ENCODE peak calls at places on chromosomes 5 and 9, in nine cellular contexts. F is heart right ventricle, D is body of pancreas, Z is heart left ventricle, W is fibroblast of pulmonary artery, J is cardiac fibroblast, K is adrenal gland, N is brain microvascular endothelial cell, X is neural progenitor cell. R is an unnamed sample.

GRCh38 chr5:164146223-164146622 is 640.8 kb downstream of the MAT2B start:
- DNase-seq in F (no peak), D (no peak), Z (no peak), W (no peak), J (no peak), K (no peak), N (no peak), X (no peak), R (no peak)

GRCh38 chr5:73189816-73190451 is 16.9 kb downstream of the TMEM174 start:
- DNase-seq in F (no peak), D (no peak), Z (no peak), W (peak), J (peak), K (no peak), N (peak), X (no peak), R (no peak)

GRCh38 chr5:53416144-53416730 is 64.2 kb upstream of the FST start:
- DNase-seq in F (no peak), D (no peak), Z (no peak), W (no peak), J (no peak), K (no peak), N (no peak), X (no peak), R (peak)

GRCh38 chr9:98950262-98950661 is 6.6 kb downstream of the COL15A1 start:
- DNase-seq in F (no peak), D (no peak), Z (no peak), W (no peak), J (no peak), K (no peak), N (no peak), X (no peak), R (no peak)

GRCh38 chr5:42228279-42228678 is 195.0 kb upstream of the GHR start:
- DNase-seq in F (no peak), D (no peak), Z (no peak), W (no peak), J (no peak), K (no peak), N (no peak), X (no peak), R (peak)

GRCh38 chr9:20621553-20622329 is 558 bp downstream of the MLLT3 start:
- DNase-seq in F (peak), D (peak), Z (peak), W (peak), J (peak), K (peak), N (peak), X (peak), R (peak)

GRCh38 chr9:21813575-21814473 is 11.4 kb downstream of the MTAP start:
- DNase-seq in F (no peak), D (peak), Z (no peak), W (peak), J (peak), K (peak), N (peak), X (peak), R (peak)

GRCh38 chr5:94544784-94545318 is 73.6 kb downstream of the KIAA0825 start:
- DNase-seq in F (no peak), D (no peak), Z (no peak), W (no peak), J (no peak), K (no peak), N (no peak), X (no peak), R (no peak)

GRCh38 chr9:16744386-16744785 is 126.1 kb downstream of the BNC2 start:
- DNase-seq in F (no peak), D (no peak), Z (no peak), W (peak), J (peak), K (no peak), N (peak), X (no peak), R (no peak)

GRCh38 chr9:126420148-126420547 is 93.5 kb downstream of the MVB12B start:
- DNase-seq in F (no peak), D (no peak), Z (no peak), W (no peak), J (no peak), K (no peak), N (no peak), X (no peak), R (no peak)

GRCh38 chr9:110059461-110059860 is 148.5 kb downstream of the C9orf152 start:
- DNase-seq in F (no peak), D (no peak), Z (no peak), W (no peak), J (no peak), K (no peak), N (no peak), X (no peak), R (no peak)

GRCh38 chr9:87540444-87541105 is 42.9 kb downstream of the DAPK1 start:
- DNase-seq in F (no peak), D (no peak), Z (no peak), W (no peak), J (peak), K (no peak), N (peak), X (no peak), R (no peak)

GRCh38 chr9:99878651-99879050 is 27.8 kb upstream of the STX17 start:
- DNase-seq in F (no peak), D (no peak), Z (no peak), W (no peak), J (no peak), K (no peak), N (no peak), X (no peak), R (peak)

GRCh38 chr5:160197341-160198147 is 31.8 kb upstream of the FABP6 start:
- DNase-seq in F (peak), D (no peak), Z (no peak), W (peak), J (peak), K (no peak), N (peak), X (peak), R (no peak)

GRCh38 chr5:160198148-160198545 is 31.2 kb upstream of the FABP6 start:
- DNase-seq in F (no peak), D (no peak), Z (no peak), W (no peak), J (no peak), K (no peak), N (no peak), X (no peak), R (no peak)

GRCh38 chr5:160199410-160199911 is 29.8 kb upstream of the FABP6 start:
- DNase-seq in F (peak), D (peak), Z (peak), W (peak), J (peak), K (peak), N (peak), X (peak), R (peak)

DNA sequence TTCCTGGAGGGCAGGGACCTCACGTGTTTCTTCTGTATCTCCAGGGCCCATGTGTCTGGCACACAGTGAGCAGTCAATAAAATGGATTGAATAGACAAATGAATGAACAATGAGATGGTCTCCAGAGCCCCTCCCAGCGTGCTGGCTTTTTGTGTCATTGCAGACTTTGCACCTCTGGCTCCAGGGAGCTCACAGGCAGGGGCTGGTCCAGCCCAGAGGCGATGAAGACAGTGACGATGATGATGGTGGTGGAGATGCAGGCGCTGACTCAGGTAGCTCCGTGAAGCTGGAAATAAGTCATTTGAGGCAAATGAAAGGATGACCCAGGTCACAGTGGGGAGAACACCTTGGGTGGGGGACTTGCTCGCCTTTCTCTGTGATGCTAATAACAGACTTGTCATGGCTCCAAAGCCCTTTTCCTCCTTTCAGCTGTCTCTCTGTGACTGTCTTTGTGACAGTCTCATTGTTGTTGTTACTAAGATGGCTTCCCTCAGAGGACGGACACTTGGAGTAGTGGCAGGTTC is 30.4 kb upstream of the FABP6 start:
- DNase-seq in F (no peak), D (no peak), Z (no peak), W (no peak), J (no peak), K (no peak), N (no peak), X (peak), R (no peak)
- H3K4me3 ChIP-seq in F (peak), D (no peak), Z (peak), W (peak), J (no peak), K (no peak), N (peak), X (peak), R (no peak)

GRCh38 chr9:89807101-89807395 is 202.2 kb downstream of the GADD45G start:
- DNase-seq in F (no peak), D (no peak), Z (no peak), W (no peak), J (no peak), K (no peak), N (no peak), X (no peak), R (no peak)

GRCh38 chr9:89806371-89807100 is 201.7 kb downstream of the GADD45G start:
- DNase-seq in F (no peak), D (no peak), Z (no peak), W (peak), J (peak), K (no peak), N (peak), X (no peak), R (no peak)

GRCh38 chr9:89807682-89808075 is 202.9 kb downstream of the GADD45G start:
- DNase-seq in F (no peak), D (no peak), Z (no peak), W (no peak), J (no peak), K (no peak), N (no peak), X (no peak), R (no peak)

GRCh38 chr9:89808801-89809200 is 204.0 kb downstream of the GADD45G start:
- DNase-seq in F (no peak), D (no peak), Z (no peak), W (peak), J (no peak), K (peak), N (peak), X (no peak), R (no peak)

GRCh38 chr9:89808076-89808701 is 203.4 kb downstream of the GADD45G start:
- DNase-seq in F (no peak), D (no peak), Z (no peak), W (peak), J (no peak), K (peak), N (peak), X (no peak), R (no peak)
- TF ChIP-seq CTCF in F (no peak), D (peak), Z (peak), W (peak), J (no peak), K (peak), N (peak), X (peak), R (peak)

DNA sequence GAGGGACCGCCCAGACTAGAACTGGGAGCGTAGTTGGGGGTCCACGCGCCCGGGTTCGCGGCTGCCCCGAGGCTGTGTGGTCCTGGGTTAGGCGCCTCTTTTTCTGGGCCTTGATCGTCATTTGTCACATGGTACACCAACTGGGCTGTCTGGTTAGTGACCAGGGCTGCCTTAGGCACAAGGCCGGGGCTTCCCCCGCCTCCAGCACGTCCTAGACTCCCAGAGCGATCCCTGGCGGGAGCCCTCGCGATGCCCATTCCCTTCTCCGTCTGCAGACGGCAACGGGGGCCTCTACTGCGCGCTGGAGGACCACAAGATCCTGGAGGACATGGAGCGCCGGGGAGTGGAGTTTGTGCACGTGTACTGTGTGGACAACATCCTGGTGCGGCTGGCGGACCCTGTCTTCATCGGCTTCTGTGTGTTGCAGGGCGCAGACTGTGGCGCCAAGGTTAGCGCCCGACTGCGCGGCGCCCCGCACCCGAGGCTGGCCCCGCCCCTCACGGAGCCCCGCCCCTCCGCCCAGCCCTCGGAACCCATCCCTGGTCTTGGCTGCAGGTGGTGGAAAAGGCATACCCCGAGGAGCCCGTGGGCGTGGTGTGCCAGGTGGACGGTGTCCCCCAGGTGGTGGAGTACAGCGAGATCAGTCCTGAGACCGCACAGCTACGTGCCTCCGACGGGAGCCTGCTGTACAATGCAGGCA is 1.5 kb downstream of the UAP1L1 start:
- DNase-seq in F (no peak), D (no peak), Z (no peak), W (no peak), J (no peak), K (no peak), N (no peak), X (peak), R (no peak)
- H3K4me3 ChIP-seq in F (peak), D (no peak), Z (peak), W (peak), J (peak), K (no peak), N (peak), X (no peak), R (no peak)

GRCh38 chr5:127863161-127863560 is 160.0 kb downstream of the CCDC192 start:
- DNase-seq in F (no peak), D (no peak), Z (no peak), W (peak), J (no peak), K (no peak), N (no peak), X (no peak), R (no peak)

GRCh38 chr5:127864511-127864910 is 161.3 kb downstream of the CCDC192 start:
- DNase-seq in F (no peak), D (no peak), Z (no peak), W (no peak), J (no peak), K (no peak), N (no peak), X (no peak), R (peak)

GRCh38 chr5:127867006-127867788 is 164.0 kb downstream of the CCDC192 start:
- DNase-seq in F (no peak), D (no peak), Z (no peak), W (no peak), J (no peak), K (no peak), N (no peak), X (no peak), R (peak)

GRCh38 chr5:127863610-127864395 is 160.6 kb downstream of the CCDC192 start:
- DNase-seq in F (no peak), D (no peak), Z (no peak), W (peak), J (peak), K (no peak), N (no peak), X (no peak), R (no peak)

DNA sequence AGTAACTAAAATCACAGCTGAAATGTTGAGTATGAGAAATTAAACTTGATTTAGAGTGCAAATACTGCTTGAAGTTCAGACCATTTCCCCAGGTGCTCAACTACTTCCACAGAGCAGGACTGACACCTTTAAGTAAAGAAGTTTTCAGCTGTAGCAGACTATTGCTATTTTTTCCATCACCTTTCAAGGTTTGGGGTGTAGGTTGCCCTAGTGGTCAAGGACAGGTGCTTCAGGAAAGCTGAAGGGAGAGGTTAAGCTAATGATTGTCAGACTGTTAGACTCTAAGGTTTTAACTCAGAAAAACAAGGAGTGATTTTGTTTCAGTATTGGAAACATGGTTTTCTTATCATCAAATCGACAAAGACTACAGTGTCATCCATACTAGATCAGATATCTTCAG is 162.1 kb downstream of the CCDC192 start:
- DNase-seq in F (no peak), D (no peak), Z (no peak), W (no peak), J (no peak), K (no peak), N (no peak), X (no peak), R (no peak)
- TF ChIP-seq CTCF in F (no peak), D (no peak), Z (no peak), W (no peak), J (peak), K (no peak), N (peak), X (peak), R (peak)

R was measured in epithelial cell of esophagus.